ENCODE peak calls at places on chromosomes 11 and 22, in ten cellular contexts. One of them, this sample, is unnamed.

GRCh38 chr22:18021431-18021830 is 2.9 kb downstream of the MICAL3 start:
- DNase-seq in choroid plexus epithelial cell: no peak
- DNase-seq in GM13977: no peak
- DNase-seq in progenitor cell of endocrine pancreas: no peak
- DNase-seq in esophagus squamous epithelium: no peak
- DNase-seq in GM12865: no peak
- DNase-seq in bronchial epithelial cell: peak
- DNase-seq in A549: no peak
- DNase-seq in endothelial cell: no peak
- DNase-seq in CD8-positive, alpha-beta T cell: no peak
- DNase-seq in this sample: no peak

GRCh38 chr11:123011510-123011909 is 29.9 kb upstream of the BSX start:
- DNase-seq in choroid plexus epithelial cell: no peak
- DNase-seq in GM13977: no peak
- DNase-seq in progenitor cell of endocrine pancreas: no peak
- DNase-seq in esophagus squamous epithelium: no peak
- DNase-seq in GM12865: no peak
- DNase-seq in bronchial epithelial cell: no peak
- DNase-seq in A549: no peak
- DNase-seq in endothelial cell: no peak
- DNase-seq in CD8-positive, alpha-beta T cell: no peak
- DNase-seq in this sample: no peak

GRCh38 chr22:45478108-45478771 is 24.4 kb upstream of the FBLN1 start:
- DNase-seq in choroid plexus epithelial cell: peak
- DNase-seq in GM13977: no peak
- DNase-seq in progenitor cell of endocrine pancreas: no peak
- DNase-seq in esophagus squamous epithelium: no peak
- DNase-seq in GM12865: no peak
- DNase-seq in bronchial epithelial cell: peak
- DNase-seq in A549: peak
- DNase-seq in endothelial cell: no peak
- DNase-seq in CD8-positive, alpha-beta T cell: no peak
- DNase-seq in this sample: peak

GRCh38 chr11:42200311-42200710 is 740.9 kb upstream of the LRRC4C start:
- DNase-seq in choroid plexus epithelial cell: no peak
- DNase-seq in GM13977: no peak
- DNase-seq in progenitor cell of endocrine pancreas: no peak
- DNase-seq in esophagus squamous epithelium: no peak
- DNase-seq in GM12865: no peak
- DNase-seq in bronchial epithelial cell: no peak
- DNase-seq in A549: no peak
- DNase-seq in endothelial cell: no peak
- DNase-seq in CD8-positive, alpha-beta T cell: no peak
- DNase-seq in this sample: no peak

GRCh38 chr22:19620742-19621371 is 93.4 kb upstream of the SEPTIN5 start:
- DNase-seq in choroid plexus epithelial cell: peak
- DNase-seq in GM13977: no peak
- DNase-seq in progenitor cell of endocrine pancreas: no peak
- DNase-seq in esophagus squamous epithelium: no peak
- DNase-seq in GM12865: no peak
- DNase-seq in bronchial epithelial cell: no peak
- DNase-seq in A549: no peak
- DNase-seq in endothelial cell: no peak
- DNase-seq in CD8-positive, alpha-beta T cell: no peak
- DNase-seq in this sample: no peak

GRCh38 chr11:123203934-123204333 is 8.9 kb upstream of the CLMP start:
- DNase-seq in choroid plexus epithelial cell: no peak
- DNase-seq in GM13977: no peak
- DNase-seq in progenitor cell of endocrine pancreas: no peak
- DNase-seq in esophagus squamous epithelium: no peak
- DNase-seq in GM12865: no peak
- DNase-seq in bronchial epithelial cell: no peak
- DNase-seq in A549: no peak
- DNase-seq in endothelial cell: no peak
- DNase-seq in CD8-positive, alpha-beta T cell: no peak
- DNase-seq in this sample: no peak

GRCh38 chr11:98601181-98601773 is 419.5 kb upstream of the CNTN5 start:
- DNase-seq in choroid plexus epithelial cell: peak
- DNase-seq in GM13977: no peak
- DNase-seq in progenitor cell of endocrine pancreas: no peak
- DNase-seq in esophagus squamous epithelium: no peak
- DNase-seq in GM12865: no peak
- DNase-seq in bronchial epithelial cell: no peak
- DNase-seq in A549: no peak
- DNase-seq in endothelial cell: no peak
- DNase-seq in CD8-positive, alpha-beta T cell: no peak
- DNase-seq in this sample: no peak

GRCh38 chr22:24445481-24446290 is 18.3 kb downstream of the ADORA2A start:
- DNase-seq in choroid plexus epithelial cell: no peak
- DNase-seq in GM13977: peak
- DNase-seq in progenitor cell of endocrine pancreas: no peak
- DNase-seq in esophagus squamous epithelium: no peak
- DNase-seq in GM12865: no peak
- DNase-seq in bronchial epithelial cell: no peak
- DNase-seq in A549: no peak
- DNase-seq in endothelial cell: no peak
- DNase-seq in CD8-positive, alpha-beta T cell: no peak
- DNase-seq in this sample: no peak

GRCh38 chr11:93747122-93747521 is 5.7 kb downstream of the C11orf54 start:
- DNase-seq in choroid plexus epithelial cell: no peak
- DNase-seq in GM13977: peak
- DNase-seq in progenitor cell of endocrine pancreas: no peak
- DNase-seq in esophagus squamous epithelium: no peak
- DNase-seq in GM12865: no peak
- DNase-seq in bronchial epithelial cell: no peak
- DNase-seq in A549: no peak
- DNase-seq in endothelial cell: no peak
- DNase-seq in CD8-positive, alpha-beta T cell: no peak
- DNase-seq in this sample: no peak

GRCh38 chr11:33699515-33700424 is 856 bp downstream of the C11orf91 start:
- DNase-seq in choroid plexus epithelial cell: peak
- DNase-seq in GM13977: no peak
- DNase-seq in progenitor cell of endocrine pancreas: no peak
- DNase-seq in esophagus squamous epithelium: no peak
- DNase-seq in GM12865: no peak
- DNase-seq in bronchial epithelial cell: no peak
- DNase-seq in A549: no peak
- DNase-seq in endothelial cell: no peak
- DNase-seq in CD8-positive, alpha-beta T cell: no peak
- DNase-seq in this sample: peak

GRCh38 chr11:121291896-121292502 is 572 bp upstream of the SC5D start:
- DNase-seq in choroid plexus epithelial cell: peak
- DNase-seq in GM13977: peak
- DNase-seq in progenitor cell of endocrine pancreas: no peak
- DNase-seq in esophagus squamous epithelium: no peak
- DNase-seq in GM12865: peak
- DNase-seq in bronchial epithelial cell: peak
- DNase-seq in A549: no peak
- DNase-seq in endothelial cell: peak
- DNase-seq in CD8-positive, alpha-beta T cell: no peak
- DNase-seq in this sample: no peak

GRCh38 chr22:43425976-43426785 is 14.4 kb downstream of the MPPED1 start:
- DNase-seq in choroid plexus epithelial cell: no peak
- DNase-seq in GM13977: no peak
- DNase-seq in progenitor cell of endocrine pancreas: no peak
- DNase-seq in esophagus squamous epithelium: no peak
- DNase-seq in GM12865: no peak
- DNase-seq in bronchial epithelial cell: no peak
- DNase-seq in A549: no peak
- DNase-seq in endothelial cell: no peak
- DNase-seq in CD8-positive, alpha-beta T cell: no peak
- DNase-seq in this sample: no peak

GRCh38 chr11:61103851-61104423 is 1.6 kb downstream of the CD5 start:
- DNase-seq in choroid plexus epithelial cell: no peak
- DNase-seq in GM13977: no peak
- DNase-seq in progenitor cell of endocrine pancreas: no peak
- DNase-seq in esophagus squamous epithelium: no peak
- DNase-seq in GM12865: no peak
- DNase-seq in bronchial epithelial cell: no peak
- DNase-seq in A549: no peak
- DNase-seq in endothelial cell: no peak
- DNase-seq in CD8-positive, alpha-beta T cell: no peak
- DNase-seq in this sample: no peak

GRCh38 chr11:76074178-76075112 is 131.9 kb downstream of the WNT11 start:
- DNase-seq in choroid plexus epithelial cell: peak
- DNase-seq in GM13977: no peak
- DNase-seq in progenitor cell of endocrine pancreas: no peak
- DNase-seq in esophagus squamous epithelium: no peak
- DNase-seq in GM12865: no peak
- DNase-seq in bronchial epithelial cell: peak
- DNase-seq in A549: no peak
- DNase-seq in endothelial cell: no peak
- DNase-seq in CD8-positive, alpha-beta T cell: no peak
- DNase-seq in this sample: peak

GRCh38 chr11:108914211-108914610 is 249.3 kb downstream of the DDX10 start:
- DNase-seq in choroid plexus epithelial cell: no peak
- DNase-seq in GM13977: no peak
- DNase-seq in progenitor cell of endocrine pancreas: no peak
- DNase-seq in esophagus squamous epithelium: no peak
- DNase-seq in GM12865: no peak
- DNase-seq in bronchial epithelial cell: no peak
- DNase-seq in A549: no peak
- DNase-seq in endothelial cell: no peak
- DNase-seq in CD8-positive, alpha-beta T cell: no peak
- DNase-seq in this sample: no peak

GRCh38 chr11:122267602-122268001 is 151.6 kb upstream of the BLID start:
- DNase-seq in choroid plexus epithelial cell: peak
- DNase-seq in GM13977: no peak
- DNase-seq in progenitor cell of endocrine pancreas: no peak
- DNase-seq in esophagus squamous epithelium: no peak
- DNase-seq in GM12865: no peak
- DNase-seq in bronchial epithelial cell: no peak
- DNase-seq in A549: no peak
- DNase-seq in endothelial cell: no peak
- DNase-seq in CD8-positive, alpha-beta T cell: no peak
- DNase-seq in this sample: no peak

GRCh38 chr22:41240377-41241132 is at the start of gene CHADL:
- DNase-seq in choroid plexus epithelial cell: no peak
- DNase-seq in GM13977: no peak
- DNase-seq in progenitor cell of endocrine pancreas: no peak
- DNase-seq in esophagus squamous epithelium: no peak
- DNase-seq in GM12865: no peak
- DNase-seq in bronchial epithelial cell: no peak
- DNase-seq in A549: no peak
- DNase-seq in endothelial cell: no peak
- DNase-seq in CD8-positive, alpha-beta T cell: peak
- DNase-seq in this sample: no peak

GRCh38 chr22:46737105-46737975 is 712 bp downstream of the CERK start:
- DNase-seq in choroid plexus epithelial cell: peak
- DNase-seq in GM13977: peak
- DNase-seq in progenitor cell of endocrine pancreas: peak
- DNase-seq in esophagus squamous epithelium: no peak
- DNase-seq in GM12865: peak
- DNase-seq in bronchial epithelial cell: no peak
- DNase-seq in A549: peak
- DNase-seq in endothelial cell: peak
- DNase-seq in CD8-positive, alpha-beta T cell: peak
- DNase-seq in this sample: no peak

GRCh38 chr22:46737976-46738641 is at the start of gene CERK:
- DNase-seq in choroid plexus epithelial cell: peak
- DNase-seq in GM13977: peak
- DNase-seq in progenitor cell of endocrine pancreas: peak
- DNase-seq in esophagus squamous epithelium: no peak
- DNase-seq in GM12865: peak
- DNase-seq in bronchial epithelial cell: no peak
- DNase-seq in A549: peak
- DNase-seq in endothelial cell: peak
- DNase-seq in CD8-positive, alpha-beta T cell: peak
- DNase-seq in this sample: peak

GRCh38 chr22:46738642-46738960 is 549 bp upstream of the CERK start:
- DNase-seq in choroid plexus epithelial cell: no peak
- DNase-seq in GM13977: no peak
- DNase-seq in progenitor cell of endocrine pancreas: no peak
- DNase-seq in esophagus squamous epithelium: no peak
- DNase-seq in GM12865: no peak
- DNase-seq in bronchial epithelial cell: no peak
- DNase-seq in A549: no peak
- DNase-seq in endothelial cell: no peak
- DNase-seq in CD8-positive, alpha-beta T cell: no peak
- DNase-seq in this sample: no peak

GRCh38 chr22:46740910-46741785 is 3.1 kb upstream of the CERK start:
- DNase-seq in choroid plexus epithelial cell: no peak
- DNase-seq in GM13977: no peak
- DNase-seq in progenitor cell of endocrine pancreas: no peak
- DNase-seq in esophagus squamous epithelium: no peak
- DNase-seq in GM12865: no peak
- DNase-seq in bronchial epithelial cell: no peak
- DNase-seq in A549: no peak
- DNase-seq in endothelial cell: no peak
- DNase-seq in CD8-positive, alpha-beta T cell: no peak
- DNase-seq in this sample: no peak

GRCh38 chr22:46738961-46739870 is 1.2 kb upstream of the CERK start:
- DNase-seq in choroid plexus epithelial cell: peak
- DNase-seq in GM13977: peak
- DNase-seq in progenitor cell of endocrine pancreas: no peak
- DNase-seq in esophagus squamous epithelium: no peak
- DNase-seq in GM12865: peak
- DNase-seq in bronchial epithelial cell: peak
- DNase-seq in A549: peak
- DNase-seq in endothelial cell: no peak
- DNase-seq in CD8-positive, alpha-beta T cell: peak
- DNase-seq in this sample: peak
- TF ChIP-seq CTCF in choroid plexus epithelial cell: peak
- TF ChIP-seq CTCF in GM13977: peak
- TF ChIP-seq CTCF in progenitor cell of endocrine pancreas: no peak
- TF ChIP-seq CTCF in esophagus squamous epithelium: peak
- TF ChIP-seq CTCF in GM12865: no peak
- TF ChIP-seq CTCF in bronchial epithelial cell: peak
- TF ChIP-seq CTCF in A549: peak
- TF ChIP-seq CTCF in endothelial cell: no peak
- TF ChIP-seq CTCF in CD8-positive, alpha-beta T cell: no peak
- TF ChIP-seq CTCF in this sample: peak

GRCh38 chr11:67452141-67452952 is at the start of gene GPR152:
- DNase-seq in choroid plexus epithelial cell: no peak
- DNase-seq in GM13977: no peak
- DNase-seq in progenitor cell of endocrine pancreas: no peak
- DNase-seq in esophagus squamous epithelium: no peak
- DNase-seq in GM12865: no peak
- DNase-seq in bronchial epithelial cell: no peak
- DNase-seq in A549: no peak
- DNase-seq in endothelial cell: no peak
- DNase-seq in CD8-positive, alpha-beta T cell: peak
- DNase-seq in this sample: no peak
- TF ChIP-seq CTCF in choroid plexus epithelial cell: no peak
- TF ChIP-seq CTCF in GM13977: no peak
- TF ChIP-seq CTCF in progenitor cell of endocrine pancreas: no peak
- TF ChIP-seq CTCF in esophagus squamous epithelium: no peak
- TF ChIP-seq CTCF in GM12865: no peak
- TF ChIP-seq CTCF in bronchial epithelial cell: no peak
- TF ChIP-seq CTCF in A549: no peak
- TF ChIP-seq CTCF in endothelial cell: no peak
- TF ChIP-seq CTCF in CD8-positive, alpha-beta T cell: no peak
- TF ChIP-seq CTCF in this sample: no peak

GRCh38 chr11:82900277-82901164 is at the start of gene PRCP:
- DNase-seq in choroid plexus epithelial cell: peak
- DNase-seq in GM13977: peak
- DNase-seq in progenitor cell of endocrine pancreas: peak
- DNase-seq in esophagus squamous epithelium: peak
- DNase-seq in GM12865: peak
- DNase-seq in bronchial epithelial cell: peak
- DNase-seq in A549: peak
- DNase-seq in endothelial cell: peak
- DNase-seq in CD8-positive, alpha-beta T cell: peak
- DNase-seq in this sample: peak
- TF ChIP-seq CTCF in choroid plexus epithelial cell: peak
- TF ChIP-seq CTCF in GM13977: no peak
- TF ChIP-seq CTCF in progenitor cell of endocrine pancreas: no peak
- TF ChIP-seq CTCF in esophagus squamous epithelium: no peak
- TF ChIP-seq CTCF in GM12865: no peak
- TF ChIP-seq CTCF in bronchial epithelial cell: no peak
- TF ChIP-seq CTCF in A549: no peak
- TF ChIP-seq CTCF in endothelial cell: no peak
- TF ChIP-seq CTCF in CD8-positive, alpha-beta T cell: no peak
- TF ChIP-seq CTCF in this sample: no peak

GRCh38 chr11:9120659-9121350 is 29.4 kb upstream of the SCUBE2 start:
- DNase-seq in choroid plexus epithelial cell: no peak
- DNase-seq in GM13977: no peak
- DNase-seq in progenitor cell of endocrine pancreas: no peak
- DNase-seq in esophagus squamous epithelium: no peak
- DNase-seq in GM12865: peak
- DNase-seq in bronchial epithelial cell: no peak
- DNase-seq in A549: peak
- DNase-seq in endothelial cell: peak
- DNase-seq in CD8-positive, alpha-beta T cell: no peak
- DNase-seq in this sample: no peak
- TF ChIP-seq CTCF in choroid plexus epithelial cell: peak
- TF ChIP-seq CTCF in GM13977: peak
- TF ChIP-seq CTCF in progenitor cell of endocrine pancreas: peak
- TF ChIP-seq CTCF in esophagus squamous epithelium: no peak
- TF ChIP-seq CTCF in GM12865: peak
- TF ChIP-seq CTCF in bronchial epithelial cell: no peak
- TF ChIP-seq CTCF in A549: peak
- TF ChIP-seq CTCF in endothelial cell: peak
- TF ChIP-seq CTCF in CD8-positive, alpha-beta T cell: no peak
- TF ChIP-seq CTCF in this sample: peak

This sample was measured in foreskin fibroblast.